ENCODE peak calls at places on chromosomes 4 and X, in seven cellular contexts. One of them, this sample, is unnamed. For H3K9me2, the result is how much of the 10 kb centered on the place peaks cover.

GRCh38 chr4:121256346-121256745 is 92.2 kb upstream of the TNIP3 start:
- DNase-seq in SK-N-SH: no peak
- DNase-seq in GM23248: peak
- DNase-seq in hepatocyte: peak
- DNase-seq in PC-9: peak
- DNase-seq in MM.1S: no peak
- DNase-seq in OCI-LY7: no peak
- DNase-seq in this sample: peak

GRCh38 chr4:153119626-153120025 is 84.6 kb upstream of the TRIM2 start:
- DNase-seq in SK-N-SH: no peak
- DNase-seq in GM23248: no peak
- DNase-seq in hepatocyte: no peak
- DNase-seq in PC-9: no peak
- DNase-seq in MM.1S: no peak
- DNase-seq in OCI-LY7: no peak
- DNase-seq in this sample: no peak

GRCh38 chr4:6781561-6781960 is 966 bp upstream of the KIAA0232 start:
- DNase-seq in SK-N-SH: no peak
- DNase-seq in GM23248: no peak
- DNase-seq in hepatocyte: no peak
- DNase-seq in PC-9: no peak
- DNase-seq in MM.1S: no peak
- DNase-seq in OCI-LY7: peak
- DNase-seq in this sample: no peak

GRCh38 chrX:33336783-33337182 is 125.4 kb upstream of the DMD start:
- DNase-seq in SK-N-SH: no peak
- DNase-seq in GM23248: peak
- DNase-seq in hepatocyte: peak
- DNase-seq in PC-9: no peak
- DNase-seq in MM.1S: no peak
- DNase-seq in OCI-LY7: peak
- DNase-seq in this sample: peak

GRCh38 chrX:150507251-150507856 is 61.1 kb upstream of the MTM1 start:
- DNase-seq in SK-N-SH: no peak
- DNase-seq in GM23248: peak
- DNase-seq in hepatocyte: no peak
- DNase-seq in PC-9: no peak
- DNase-seq in MM.1S: no peak
- DNase-seq in OCI-LY7: no peak
- DNase-seq in this sample: no peak

GRCh38 chr4:53601251-53601764 is 10.0 kb upstream of the LNX1 start:
- DNase-seq in SK-N-SH: peak
- DNase-seq in GM23248: peak
- DNase-seq in hepatocyte: no peak
- DNase-seq in PC-9: peak
- DNase-seq in MM.1S: peak
- DNase-seq in OCI-LY7: peak
- DNase-seq in this sample: peak

GRCh38 chr4:75056277-75056676 is 123.4 kb downstream of the PARM1 start:
- DNase-seq in SK-N-SH: no peak
- DNase-seq in GM23248: no peak
- DNase-seq in hepatocyte: no peak
- DNase-seq in PC-9: no peak
- DNase-seq in MM.1S: no peak
- DNase-seq in OCI-LY7: no peak
- DNase-seq in this sample: no peak

GRCh38 chr4:136927172-136927571 is 605.1 kb downstream of the PCDH18 start:
- DNase-seq in SK-N-SH: no peak
- DNase-seq in GM23248: peak
- DNase-seq in hepatocyte: no peak
- DNase-seq in PC-9: peak
- DNase-seq in MM.1S: no peak
- DNase-seq in OCI-LY7: no peak
- DNase-seq in this sample: peak

GRCh38 chr4:115234405-115235093 is 121.1 kb upstream of the NDST4 start:
- DNase-seq in SK-N-SH: peak
- DNase-seq in GM23248: peak
- DNase-seq in hepatocyte: peak
- DNase-seq in PC-9: no peak
- DNase-seq in MM.1S: peak
- DNase-seq in OCI-LY7: peak
- DNase-seq in this sample: peak

GRCh38 chr4:89305028-89305427 is 2.6 kb downstream of the GPRIN3 start:
- DNase-seq in SK-N-SH: no peak
- DNase-seq in GM23248: no peak
- DNase-seq in hepatocyte: no peak
- DNase-seq in PC-9: no peak
- DNase-seq in MM.1S: peak
- DNase-seq in OCI-LY7: no peak
- DNase-seq in this sample: no peak

GRCh38 chrX:153411255-153411987 is at the start of gene ZFP92:
- DNase-seq in SK-N-SH: peak
- DNase-seq in GM23248: peak
- DNase-seq in hepatocyte: peak
- DNase-seq in PC-9: no peak
- DNase-seq in MM.1S: no peak
- DNase-seq in OCI-LY7: no peak
- DNase-seq in this sample: no peak

GRCh38 chrX:25810202-25810601 is 327.9 kb upstream of the MAGEB18 start:
- DNase-seq in SK-N-SH: no peak
- DNase-seq in GM23248: peak
- DNase-seq in hepatocyte: no peak
- DNase-seq in PC-9: no peak
- DNase-seq in MM.1S: no peak
- DNase-seq in OCI-LY7: no peak
- DNase-seq in this sample: peak

GRCh38 chr4:141789716-141790115 is 153.3 kb downstream of the IL15 start:
- DNase-seq in SK-N-SH: no peak
- DNase-seq in GM23248: no peak
- DNase-seq in hepatocyte: no peak
- DNase-seq in PC-9: no peak
- DNase-seq in MM.1S: no peak
- DNase-seq in OCI-LY7: no peak
- DNase-seq in this sample: no peak

GRCh38 chr4:10162341-10163000 is 45.9 kb upstream of the WDR1 start:
- DNase-seq in SK-N-SH: no peak
- DNase-seq in GM23248: no peak
- DNase-seq in hepatocyte: peak
- DNase-seq in PC-9: no peak
- DNase-seq in MM.1S: no peak
- DNase-seq in OCI-LY7: no peak
- DNase-seq in this sample: no peak

GRCh38 chr4:83599183-83599582 is 63.3 kb downstream of the GPAT3 start:
- DNase-seq in SK-N-SH: no peak
- DNase-seq in GM23248: peak
- DNase-seq in hepatocyte: no peak
- DNase-seq in PC-9: peak
- DNase-seq in MM.1S: no peak
- DNase-seq in OCI-LY7: peak
- DNase-seq in this sample: peak

GRCh38 chr4:169136330-169136729 is 126.3 kb upstream of the CBR4 start:
- DNase-seq in SK-N-SH: no peak
- DNase-seq in GM23248: no peak
- DNase-seq in hepatocyte: no peak
- DNase-seq in PC-9: no peak
- DNase-seq in MM.1S: no peak
- DNase-seq in OCI-LY7: no peak
- DNase-seq in this sample: no peak

GRCh38 chrX:10636337-10636736 is 16.0 kb upstream of the MID1 start:
- DNase-seq in SK-N-SH: peak
- DNase-seq in GM23248: peak
- DNase-seq in hepatocyte: peak
- DNase-seq in PC-9: peak
- DNase-seq in MM.1S: no peak
- DNase-seq in OCI-LY7: no peak
- DNase-seq in this sample: peak

GRCh38 chr4:6308890-6309643 is 39.4 kb downstream of the WFS1 start:
- DNase-seq in SK-N-SH: peak
- DNase-seq in GM23248: peak
- DNase-seq in hepatocyte: peak
- DNase-seq in PC-9: no peak
- DNase-seq in MM.1S: no peak
- DNase-seq in OCI-LY7: no peak
- DNase-seq in this sample: no peak

GRCh38 chrX:48791063-48791820 is 4.9 kb downstream of the GATA1 start:
- DNase-seq in SK-N-SH: no peak
- DNase-seq in GM23248: no peak
- DNase-seq in hepatocyte: no peak
- DNase-seq in PC-9: no peak
- DNase-seq in MM.1S: no peak
- DNase-seq in OCI-LY7: no peak
- DNase-seq in this sample: no peak

GRCh38 chrX:107856289-107856688 is 30.6 kb downstream of the MID2 start:
- DNase-seq in SK-N-SH: no peak
- DNase-seq in GM23248: no peak
- DNase-seq in hepatocyte: no peak
- DNase-seq in PC-9: no peak
- DNase-seq in MM.1S: no peak
- DNase-seq in OCI-LY7: no peak
- DNase-seq in this sample: no peak

GRCh38 chr4:88029556-88029955 is 22.1 kb downstream of the PKD2 start:
- DNase-seq in SK-N-SH: no peak
- DNase-seq in GM23248: peak
- DNase-seq in hepatocyte: no peak
- DNase-seq in PC-9: no peak
- DNase-seq in MM.1S: no peak
- DNase-seq in OCI-LY7: no peak
- DNase-seq in this sample: no peak

GRCh38 chrX:34341814-34342213 is 209.7 kb upstream of the FAM47A start:
- DNase-seq in SK-N-SH: no peak
- DNase-seq in GM23248: no peak
- DNase-seq in hepatocyte: no peak
- DNase-seq in PC-9: no peak
- DNase-seq in MM.1S: no peak
- DNase-seq in OCI-LY7: no peak
- DNase-seq in this sample: no peak

GRCh38 chr4:6347511-6348045 is 77.9 kb downstream of the WFS1 start:
- DNase-seq in SK-N-SH: no peak
- DNase-seq in GM23248: no peak
- DNase-seq in hepatocyte: no peak
- DNase-seq in PC-9: no peak
- DNase-seq in MM.1S: no peak
- DNase-seq in OCI-LY7: no peak
- DNase-seq in this sample: no peak

DNA sequence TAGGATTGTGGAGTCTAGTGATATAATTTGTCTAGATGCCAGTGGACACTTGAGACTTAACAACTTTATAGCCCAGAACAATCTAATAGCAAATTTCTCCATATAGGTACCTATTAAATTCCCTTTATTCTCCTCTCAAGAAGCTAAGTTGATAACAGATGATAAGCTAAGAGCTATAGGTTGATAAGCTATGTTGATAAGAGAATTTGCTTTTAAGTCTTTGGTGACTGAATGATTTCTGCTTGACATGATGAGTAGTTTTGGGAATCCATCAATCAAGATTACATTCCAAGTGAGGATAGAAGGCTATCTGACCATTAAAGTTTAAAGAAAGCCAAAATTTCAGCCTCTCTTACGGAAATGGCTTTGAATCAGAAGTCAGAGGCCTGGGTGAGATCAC is 131.6 kb downstream of the EMCN start:
- DNase-seq in SK-N-SH: no peak
- DNase-seq in GM23248: no peak
- DNase-seq in hepatocyte: no peak
- DNase-seq in PC-9: no peak
- DNase-seq in MM.1S: no peak
- DNase-seq in OCI-LY7: no peak
- DNase-seq in this sample: no peak
- H3K9me2 ChIP-seq in SK-N-SH: under half
- H3K9me2 ChIP-seq in GM23248: under half
- H3K9me2 ChIP-seq in hepatocyte: under half
- H3K9me2 ChIP-seq in PC-9: under half
- H3K9me2 ChIP-seq in MM.1S: under half
- H3K9me2 ChIP-seq in OCI-LY7: under half
- H3K9me2 ChIP-seq in this sample: under half

GRCh38 chr4:185878633-185879032 is 66.6 kb upstream of the SORBS2 start:
- DNase-seq in SK-N-SH: no peak
- DNase-seq in GM23248: no peak
- DNase-seq in hepatocyte: no peak
- DNase-seq in PC-9: no peak
- DNase-seq in MM.1S: no peak
- DNase-seq in OCI-LY7: no peak
- DNase-seq in this sample: no peak

GRCh38 chr4:185880571-185880970 is 68.6 kb upstream of the SORBS2 start:
- DNase-seq in SK-N-SH: no peak
- DNase-seq in GM23248: no peak
- DNase-seq in hepatocyte: no peak
- DNase-seq in PC-9: no peak
- DNase-seq in MM.1S: no peak
- DNase-seq in OCI-LY7: no peak
- DNase-seq in this sample: peak

GRCh38 chr4:185879666-185880312 is 67.8 kb upstream of the SORBS2 start:
- DNase-seq in SK-N-SH: no peak
- DNase-seq in GM23248: no peak
- DNase-seq in hepatocyte: no peak
- DNase-seq in PC-9: no peak
- DNase-seq in MM.1S: peak
- DNase-seq in OCI-LY7: peak
- DNase-seq in this sample: no peak

GRCh38 chr4:185883591-185883990 is 71.6 kb upstream of the SORBS2 start:
- DNase-seq in SK-N-SH: no peak
- DNase-seq in GM23248: no peak
- DNase-seq in hepatocyte: no peak
- DNase-seq in PC-9: no peak
- DNase-seq in MM.1S: no peak
- DNase-seq in OCI-LY7: no peak
- DNase-seq in this sample: no peak

DNA sequence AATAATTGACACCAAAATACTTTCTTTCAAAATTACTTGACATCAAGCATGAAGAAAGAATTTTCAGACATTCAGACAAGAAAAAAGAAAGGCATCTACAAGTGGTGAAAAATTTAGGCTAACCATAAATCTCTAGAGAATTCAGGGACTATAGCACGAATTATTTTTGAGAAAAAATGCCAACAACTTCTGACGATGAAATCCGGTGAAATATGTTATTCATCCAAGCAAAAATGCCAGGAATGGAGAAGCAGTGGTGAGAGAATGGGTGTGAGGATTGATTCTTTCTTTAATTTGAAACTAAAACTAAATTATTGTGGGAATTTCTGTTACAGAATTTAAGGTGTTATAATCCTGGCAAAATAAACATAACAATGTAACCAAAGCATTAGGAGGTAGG is 69.4 kb upstream of the SORBS2 start:
- DNase-seq in SK-N-SH: no peak
- DNase-seq in GM23248: peak
- DNase-seq in hepatocyte: no peak
- DNase-seq in PC-9: no peak
- DNase-seq in MM.1S: no peak
- DNase-seq in OCI-LY7: no peak
- DNase-seq in this sample: no peak
- H3K9me2 ChIP-seq in SK-N-SH: under half
- H3K9me2 ChIP-seq in GM23248: under half
- H3K9me2 ChIP-seq in hepatocyte: under half
- H3K9me2 ChIP-seq in PC-9: under half
- H3K9me2 ChIP-seq in MM.1S: under half
- H3K9me2 ChIP-seq in OCI-LY7: under half
- H3K9me2 ChIP-seq in this sample: under half

GRCh38 chrX:46927718-46928117 is 15.5 kb downstream of the JADE3 start:
- DNase-seq in SK-N-SH: no peak
- DNase-seq in GM23248: no peak
- DNase-seq in hepatocyte: no peak
- DNase-seq in PC-9: no peak
- DNase-seq in MM.1S: no peak
- DNase-seq in OCI-LY7: no peak
- DNase-seq in this sample: no peak
- H3K9me2 ChIP-seq in SK-N-SH: under half
- H3K9me2 ChIP-seq in GM23248: under half
- H3K9me2 ChIP-seq in hepatocyte: under half
- H3K9me2 ChIP-seq in PC-9: under half
- H3K9me2 ChIP-seq in MM.1S: under half
- H3K9me2 ChIP-seq in OCI-LY7: under half
- H3K9me2 ChIP-seq in this sample: under half

GRCh38 chr4:893995-894705 is 38.0 kb downstream of the GAK start:
- DNase-seq in SK-N-SH: no peak
- DNase-seq in GM23248: no peak
- DNase-seq in hepatocyte: no peak
- DNase-seq in PC-9: no peak
- DNase-seq in MM.1S: no peak
- DNase-seq in OCI-LY7: no peak
- DNase-seq in this sample: no peak
- H3K9me2 ChIP-seq in SK-N-SH: under half
- H3K9me2 ChIP-seq in GM23248: under half
- H3K9me2 ChIP-seq in hepatocyte: under half
- H3K9me2 ChIP-seq in PC-9: under half
- H3K9me2 ChIP-seq in MM.1S: under half
- H3K9me2 ChIP-seq in OCI-LY7: under half
- H3K9me2 ChIP-seq in this sample: under half

This sample was measured in PC-3.